ENCODE peak calls at places on chromosome 16, in four cellular contexts. T is fibroblast of the conjunctiva, Y is tibial artery, I is NCI-H748 treated with DMSO at 0.1 percent for 48 hours. A is an unnamed sample.

GRCh38 chr16:78240459-78241222 is 141.2 kb downstream of the WWOX start:
- DNase-seq in Y (no peak), T (no peak), I (no peak), A (no peak)

GRCh38 chr16:75341934-75342811 is 90.7 kb upstream of the BCAR1 start:
- DNase-seq in T (peak), I (no peak), Y (no peak), A (no peak)

GRCh38 chr16:49352923-49353322 is 20.7 kb upstream of the C16orf78 start:
- DNase-seq in T (no peak), I (no peak), Y (no peak), A (no peak)

GRCh38 chr16:49782405-49782804 is 73.5 kb downstream of the ZNF423 start:
- DNase-seq in I (no peak), Y (no peak), T (no peak), A (no peak)

GRCh38 chr16:56468800-56469199 is 17.4 kb downstream of the OGFOD1 start:
- DNase-seq in I (no peak), T (no peak), Y (no peak), A (no peak)

GRCh38 chr16:14001521-14001920 is 69.6 kb upstream of the MRTFB start:
- DNase-seq in I (no peak), T (no peak), Y (no peak), A (no peak)

GRCh38 chr16:22296225-22297113 is 740 bp upstream of the POLR3E start:
- DNase-seq in T (no peak), Y (no peak), I (no peak), A (no peak)

GRCh38 chr16:12419987-12420386 is 383.7 kb downstream of the CPPED1 start:
- DNase-seq in I (no peak), Y (no peak), T (no peak), A (no peak)

GRCh38 chr16:78696797-78697196 is 597.3 kb downstream of the WWOX start:
- DNase-seq in T (no peak), Y (no peak), I (no peak), A (no peak)

GRCh38 chr16:67165121-67166034 is 833 bp downstream of the HSF4 start:
- DNase-seq in T (no peak), Y (no peak), I (no peak), A (no peak)

GRCh38 chr16:67942200-67942509 is 1.8 kb downstream of the LCAT start:
- DNase-seq in I (no peak), Y (no peak), T (no peak), A (no peak)

GRCh38 chr16:69133555-69133954 is 1.1 kb downstream of the UTP4 start:
- DNase-seq in Y (no peak), T (no peak), I (no peak), A (no peak)

GRCh38 chr16:73152731-73153130 is 104.8 kb upstream of the ZFHX3 start:
- DNase-seq in Y (no peak), T (no peak), I (no peak), A (no peak)

GRCh38 chr16:27362570-27363245 is 39.3 kb upstream of the IL21R start:
- DNase-seq in Y (no peak), I (no peak), T (no peak), A (no peak)

GRCh38 chr16:64092284-64092683 is 1029.6 kb downstream of the CDH11 start:
- DNase-seq in I (no peak), Y (no peak), T (no peak), A (no peak)

GRCh38 chr16:1713933-1714332 is 7.9 kb downstream of the MAPK8IP3 start:
- DNase-seq in Y (no peak), I (no peak), T (no peak), A (no peak)

GRCh38 chr16:50267151-50267631 is 840 bp downstream of the ADCY7 start:
- DNase-seq in Y (peak), I (no peak), T (no peak), A (no peak)

GRCh38 chr16:31108035-31108793 is at the start of gene BCKDK:
- DNase-seq in Y (peak), T (peak), I (peak), A (peak)

GRCh38 chr16:4609200-4610010 is 5.3 kb downstream of the UBALD1 start:
- DNase-seq in I (no peak), Y (peak), T (no peak), A (no peak)

GRCh38 chr16:84608281-84608680 is 9.6 kb downstream of the COTL1 start:
- DNase-seq in Y (no peak), I (no peak), T (no peak), A (no peak)

GRCh38 chr16:57647136-57647875 is 18.9 kb downstream of the ADGRG1 start:
- DNase-seq in I (no peak), Y (no peak), T (no peak), A (no peak)

GRCh38 chr16:18953535-18953934 is 27.3 kb upstream of the SMG1 start:
- DNase-seq in Y (no peak), I (no peak), T (no peak), A (no peak)

GRCh38 chr16:57178296-57178695 is 7.5 kb downstream of the PSME3IP1 start:
- DNase-seq in I (no peak), T (no peak), Y (no peak), A (no peak)

GRCh38 chr16:25692307-25692706 is 548 bp downstream of the HS3ST4 start:
- DNase-seq in Y (no peak), I (no peak), T (no peak), A (no peak)

GRCh38 chr16:29745853-29746345 is at the start of gene C16orf54:
- DNase-seq in Y (peak), I (no peak), T (no peak), A (no peak)

GRCh38 chr16:81520151-81520470 is 75.5 kb downstream of the CMIP start:
- DNase-seq in Y (no peak), I (no peak), T (no peak), A (no peak)

A was measured in NCI-H2081.